ENCODE peak calls at places on chromosomes 6 and 20, in six cellular contexts. One of them, this sample, is unnamed.

GRCh38 chr6:22613695-22614094 is 44.3 kb downstream of the HDGFL1 start:
- DNase-seq in AG08395: peak; percentile 54
- DNase-seq in NCI-H1417: no peak
- DNase-seq in activated T-helper 1 cell treated with anti-CD3 and anti-CD28 coated beads, Interleukin-12 subunit alpha, Interleukin-12 subunit beta, Interleukin-2, Interleukin-4 antibody, amounts not matched to agents 30 ng/mL and 10 ng/mL and 1 ng/mL, durations not matched to agents 14 hours and 24 hours and 36 hours: no peak
- DNase-seq in NCI-H1092 treated with DMSO at 0.1 percent for 48 hours: no peak
- DNase-seq in ureter: no peak
- DNase-seq in this sample: no peak

GRCh38 chr20:45945678-45946148 is 11.2 kb downstream of the PCIF1 start:
- DNase-seq in NCI-H1092 treated with DMSO at 0.1 percent for 48 hours: no peak
- DNase-seq in NCI-H1417: no peak
- DNase-seq in activated T-helper 1 cell treated with anti-CD3 and anti-CD28 coated beads, Interleukin-12 subunit alpha, Interleukin-12 subunit beta, Interleukin-2, Interleukin-4 antibody, amounts not matched to agents 30 ng/mL and 10 ng/mL and 1 ng/mL, durations not matched to agents 14 hours and 24 hours and 36 hours: no peak
- DNase-seq in AG08395: no peak
- DNase-seq in ureter: no peak
- DNase-seq in this sample: no peak

GRCh38 chr6:27591660-27592059 is 118.8 kb upstream of the ZNF184 start:
- DNase-seq in activated T-helper 1 cell treated with anti-CD3 and anti-CD28 coated beads, Interleukin-12 subunit alpha, Interleukin-12 subunit beta, Interleukin-2, Interleukin-4 antibody, amounts not matched to agents 30 ng/mL and 10 ng/mL and 1 ng/mL, durations not matched to agents 14 hours and 24 hours and 36 hours: no peak
- DNase-seq in NCI-H1417: no peak
- DNase-seq in ureter: no peak
- DNase-seq in AG08395: no peak
- DNase-seq in NCI-H1092 treated with DMSO at 0.1 percent for 48 hours: no peak
- DNase-seq in this sample: no peak

GRCh38 chr6:152292595-152292994 is 344.6 kb downstream of the SYNE1 start:
- DNase-seq in AG08395: no peak
- DNase-seq in NCI-H1417: no peak
- DNase-seq in activated T-helper 1 cell treated with anti-CD3 and anti-CD28 coated beads, Interleukin-12 subunit alpha, Interleukin-12 subunit beta, Interleukin-2, Interleukin-4 antibody, amounts not matched to agents 30 ng/mL and 10 ng/mL and 1 ng/mL, durations not matched to agents 14 hours and 24 hours and 36 hours: no peak
- DNase-seq in NCI-H1092 treated with DMSO at 0.1 percent for 48 hours: no peak
- DNase-seq in ureter: no peak
- DNase-seq in this sample: no peak

GRCh38 chr6:5657684-5658429 is 348.9 kb downstream of the NRN1 start:
- DNase-seq in AG08395: peak; percentile 53
- DNase-seq in NCI-H1417: no peak
- DNase-seq in activated T-helper 1 cell treated with anti-CD3 and anti-CD28 coated beads, Interleukin-12 subunit alpha, Interleukin-12 subunit beta, Interleukin-2, Interleukin-4 antibody, amounts not matched to agents 30 ng/mL and 10 ng/mL and 1 ng/mL, durations not matched to agents 14 hours and 24 hours and 36 hours: no peak
- DNase-seq in NCI-H1092 treated with DMSO at 0.1 percent for 48 hours: no peak
- DNase-seq in ureter: no peak
- DNase-seq in this sample: no peak

GRCh38 chr6:127302728-127303675 is 36.3 kb downstream of the RNF146 start:
- DNase-seq in NCI-H1092 treated with DMSO at 0.1 percent for 48 hours: no peak
- DNase-seq in activated T-helper 1 cell treated with anti-CD3 and anti-CD28 coated beads, Interleukin-12 subunit alpha, Interleukin-12 subunit beta, Interleukin-2, Interleukin-4 antibody, amounts not matched to agents 30 ng/mL and 10 ng/mL and 1 ng/mL, durations not matched to agents 14 hours and 24 hours and 36 hours: no peak
- DNase-seq in AG08395: peak; percentile 58
- DNase-seq in ureter: peak; percentile 50
- DNase-seq in NCI-H1417: peak; percentile 32
- DNase-seq in this sample: no peak

GRCh38 chr6:16402501-16402900 is 164.1 kb downstream of the GMPR start:
- DNase-seq in NCI-H1092 treated with DMSO at 0.1 percent for 48 hours: no peak
- DNase-seq in ureter: peak; percentile 55
- DNase-seq in NCI-H1417: no peak
- DNase-seq in AG08395: no peak
- DNase-seq in activated T-helper 1 cell treated with anti-CD3 and anti-CD28 coated beads, Interleukin-12 subunit alpha, Interleukin-12 subunit beta, Interleukin-2, Interleukin-4 antibody, amounts not matched to agents 30 ng/mL and 10 ng/mL and 1 ng/mL, durations not matched to agents 14 hours and 24 hours and 36 hours: no peak
- DNase-seq in this sample: no peak

GRCh38 chr6:10451828-10452509 is 37.1 kb upstream of the TFAP2A start:
- DNase-seq in AG08395: peak; percentile 70
- DNase-seq in activated T-helper 1 cell treated with anti-CD3 and anti-CD28 coated beads, Interleukin-12 subunit alpha, Interleukin-12 subunit beta, Interleukin-2, Interleukin-4 antibody, amounts not matched to agents 30 ng/mL and 10 ng/mL and 1 ng/mL, durations not matched to agents 14 hours and 24 hours and 36 hours: no peak
- DNase-seq in NCI-H1092 treated with DMSO at 0.1 percent for 48 hours: no peak
- DNase-seq in NCI-H1417: no peak
- DNase-seq in ureter: peak; percentile 66
- DNase-seq in this sample: no peak

GRCh38 chr20:62496525-62497218 is 20.9 kb upstream of the GATA5 start:
- DNase-seq in NCI-H1092 treated with DMSO at 0.1 percent for 48 hours: peak; percentile 29
- DNase-seq in ureter: no peak
- DNase-seq in AG08395: no peak
- DNase-seq in activated T-helper 1 cell treated with anti-CD3 and anti-CD28 coated beads, Interleukin-12 subunit alpha, Interleukin-12 subunit beta, Interleukin-2, Interleukin-4 antibody, amounts not matched to agents 30 ng/mL and 10 ng/mL and 1 ng/mL, durations not matched to agents 14 hours and 24 hours and 36 hours: no peak
- DNase-seq in NCI-H1417: no peak
- DNase-seq in this sample: peak; percentile 31

GRCh38 chr6:3356056-3356823 is 97.5 kb downstream of the PSMG4 start:
- DNase-seq in ureter: peak; percentile 72
- DNase-seq in NCI-H1417: peak; percentile 82
- DNase-seq in NCI-H1092 treated with DMSO at 0.1 percent for 48 hours: peak; percentile 29
- DNase-seq in AG08395: peak; percentile 78
- DNase-seq in activated T-helper 1 cell treated with anti-CD3 and anti-CD28 coated beads, Interleukin-12 subunit alpha, Interleukin-12 subunit beta, Interleukin-2, Interleukin-4 antibody, amounts not matched to agents 30 ng/mL and 10 ng/mL and 1 ng/mL, durations not matched to agents 14 hours and 24 hours and 36 hours: peak; percentile 9
- DNase-seq in this sample: peak; percentile 52

GRCh38 chr6:4291453-4292403 is 156.4 kb upstream of the ECI2 start:
- DNase-seq in AG08395: no peak
- DNase-seq in NCI-H1092 treated with DMSO at 0.1 percent for 48 hours: no peak
- DNase-seq in ureter: no peak
- DNase-seq in activated T-helper 1 cell treated with anti-CD3 and anti-CD28 coated beads, Interleukin-12 subunit alpha, Interleukin-12 subunit beta, Interleukin-2, Interleukin-4 antibody, amounts not matched to agents 30 ng/mL and 10 ng/mL and 1 ng/mL, durations not matched to agents 14 hours and 24 hours and 36 hours: no peak
- DNase-seq in NCI-H1417: no peak
- DNase-seq in this sample: no peak

GRCh38 chr6:117025310-117025709 is 148.3 kb downstream of the RFX6 start:
- DNase-seq in activated T-helper 1 cell treated with anti-CD3 and anti-CD28 coated beads, Interleukin-12 subunit alpha, Interleukin-12 subunit beta, Interleukin-2, Interleukin-4 antibody, amounts not matched to agents 30 ng/mL and 10 ng/mL and 1 ng/mL, durations not matched to agents 14 hours and 24 hours and 36 hours: no peak
- DNase-seq in NCI-H1092 treated with DMSO at 0.1 percent for 48 hours: no peak
- DNase-seq in AG08395: no peak
- DNase-seq in ureter: no peak
- DNase-seq in NCI-H1417: no peak
- DNase-seq in this sample: no peak

GRCh38 chr6:135475292-135475886 is 22.2 kb downstream of the AHI1 start:
- DNase-seq in NCI-H1417: no peak
- DNase-seq in NCI-H1092 treated with DMSO at 0.1 percent for 48 hours: no peak
- DNase-seq in ureter: no peak
- DNase-seq in AG08395: peak; percentile 72
- DNase-seq in activated T-helper 1 cell treated with anti-CD3 and anti-CD28 coated beads, Interleukin-12 subunit alpha, Interleukin-12 subunit beta, Interleukin-2, Interleukin-4 antibody, amounts not matched to agents 30 ng/mL and 10 ng/mL and 1 ng/mL, durations not matched to agents 14 hours and 24 hours and 36 hours: no peak
- DNase-seq in this sample: no peak

GRCh38 chr6:64811145-64811544 is 895.9 kb downstream of the EYS start:
- DNase-seq in ureter: no peak
- DNase-seq in NCI-H1417: no peak
- DNase-seq in activated T-helper 1 cell treated with anti-CD3 and anti-CD28 coated beads, Interleukin-12 subunit alpha, Interleukin-12 subunit beta, Interleukin-2, Interleukin-4 antibody, amounts not matched to agents 30 ng/mL and 10 ng/mL and 1 ng/mL, durations not matched to agents 14 hours and 24 hours and 36 hours: no peak
- DNase-seq in NCI-H1092 treated with DMSO at 0.1 percent for 48 hours: no peak
- DNase-seq in AG08395: no peak
- DNase-seq in this sample: no peak

GRCh38 chr20:64229537-64230061 is 25.9 kb upstream of the PCMTD2 start:
- DNase-seq in NCI-H1092 treated with DMSO at 0.1 percent for 48 hours: no peak
- DNase-seq in NCI-H1417: no peak
- DNase-seq in ureter: no peak
- DNase-seq in AG08395: no peak
- DNase-seq in activated T-helper 1 cell treated with anti-CD3 and anti-CD28 coated beads, Interleukin-12 subunit alpha, Interleukin-12 subunit beta, Interleukin-2, Interleukin-4 antibody, amounts not matched to agents 30 ng/mL and 10 ng/mL and 1 ng/mL, durations not matched to agents 14 hours and 24 hours and 36 hours: no peak
- DNase-seq in this sample: no peak

GRCh38 chr6:39214846-39215639 is 14.2 kb downstream of the KCNK5 start:
- DNase-seq in AG08395: no peak
- DNase-seq in activated T-helper 1 cell treated with anti-CD3 and anti-CD28 coated beads, Interleukin-12 subunit alpha, Interleukin-12 subunit beta, Interleukin-2, Interleukin-4 antibody, amounts not matched to agents 30 ng/mL and 10 ng/mL and 1 ng/mL, durations not matched to agents 14 hours and 24 hours and 36 hours: no peak
- DNase-seq in ureter: no peak
- DNase-seq in NCI-H1092 treated with DMSO at 0.1 percent for 48 hours: peak; percentile 24
- DNase-seq in NCI-H1417: no peak
- DNase-seq in this sample: no peak

GRCh38 chr6:161367472-161367871 is 93.6 kb upstream of the AGPAT4 start:
- DNase-seq in activated T-helper 1 cell treated with anti-CD3 and anti-CD28 coated beads, Interleukin-12 subunit alpha, Interleukin-12 subunit beta, Interleukin-2, Interleukin-4 antibody, amounts not matched to agents 30 ng/mL and 10 ng/mL and 1 ng/mL, durations not matched to agents 14 hours and 24 hours and 36 hours: no peak
- DNase-seq in AG08395: no peak
- DNase-seq in NCI-H1417: no peak
- DNase-seq in ureter: no peak
- DNase-seq in NCI-H1092 treated with DMSO at 0.1 percent for 48 hours: no peak
- DNase-seq in this sample: no peak

GRCh38 chr20:41889125-41889870 is 271.1 kb upstream of the CHD6 start:
- DNase-seq in NCI-H1417: peak; percentile 28
- DNase-seq in ureter: no peak
- DNase-seq in activated T-helper 1 cell treated with anti-CD3 and anti-CD28 coated beads, Interleukin-12 subunit alpha, Interleukin-12 subunit beta, Interleukin-2, Interleukin-4 antibody, amounts not matched to agents 30 ng/mL and 10 ng/mL and 1 ng/mL, durations not matched to agents 14 hours and 24 hours and 36 hours: no peak
- DNase-seq in NCI-H1092 treated with DMSO at 0.1 percent for 48 hours: no peak
- DNase-seq in AG08395: no peak
- DNase-seq in this sample: peak; percentile 5

GRCh38 chr20:42366626-42367025 is 748.4 kb upstream of the CHD6 start:
- DNase-seq in AG08395: no peak
- DNase-seq in NCI-H1417: peak; percentile 49
- DNase-seq in NCI-H1092 treated with DMSO at 0.1 percent for 48 hours: peak; percentile 4
- DNase-seq in activated T-helper 1 cell treated with anti-CD3 and anti-CD28 coated beads, Interleukin-12 subunit alpha, Interleukin-12 subunit beta, Interleukin-2, Interleukin-4 antibody, amounts not matched to agents 30 ng/mL and 10 ng/mL and 1 ng/mL, durations not matched to agents 14 hours and 24 hours and 36 hours: no peak
- DNase-seq in ureter: no peak
- DNase-seq in this sample: no peak

GRCh38 chr6:90040931-90041330 is 146.7 kb downstream of the GJA10 start:
- DNase-seq in ureter: no peak
- DNase-seq in activated T-helper 1 cell treated with anti-CD3 and anti-CD28 coated beads, Interleukin-12 subunit alpha, Interleukin-12 subunit beta, Interleukin-2, Interleukin-4 antibody, amounts not matched to agents 30 ng/mL and 10 ng/mL and 1 ng/mL, durations not matched to agents 14 hours and 24 hours and 36 hours: no peak
- DNase-seq in AG08395: no peak
- DNase-seq in NCI-H1092 treated with DMSO at 0.1 percent for 48 hours: no peak
- DNase-seq in NCI-H1417: no peak
- DNase-seq in this sample: no peak

GRCh38 chr6:6689413-6690143 is 101.1 kb downstream of the LY86 start:
- DNase-seq in AG08395: peak; percentile 67
- DNase-seq in NCI-H1092 treated with DMSO at 0.1 percent for 48 hours: no peak
- DNase-seq in NCI-H1417: no peak
- DNase-seq in ureter: no peak
- DNase-seq in activated T-helper 1 cell treated with anti-CD3 and anti-CD28 coated beads, Interleukin-12 subunit alpha, Interleukin-12 subunit beta, Interleukin-2, Interleukin-4 antibody, amounts not matched to agents 30 ng/mL and 10 ng/mL and 1 ng/mL, durations not matched to agents 14 hours and 24 hours and 36 hours: no peak
- DNase-seq in this sample: no peak

GRCh38 chr6:99614430-99615161 is 8.0 kb downstream of the PRDM13 start:
- DNase-seq in NCI-H1092 treated with DMSO at 0.1 percent for 48 hours: peak; percentile 70
- DNase-seq in AG08395: no peak
- DNase-seq in ureter: no peak
- DNase-seq in NCI-H1417: peak; percentile 44
- DNase-seq in activated T-helper 1 cell treated with anti-CD3 and anti-CD28 coated beads, Interleukin-12 subunit alpha, Interleukin-12 subunit beta, Interleukin-2, Interleukin-4 antibody, amounts not matched to agents 30 ng/mL and 10 ng/mL and 1 ng/mL, durations not matched to agents 14 hours and 24 hours and 36 hours: no peak
- DNase-seq in this sample: peak; percentile 51

GRCh38 chr20:39004508-39004907 is 42.4 kb downstream of the DHX35 start:
- DNase-seq in NCI-H1092 treated with DMSO at 0.1 percent for 48 hours: peak; percentile 36
- DNase-seq in NCI-H1417: peak; percentile 73
- DNase-seq in ureter: no peak
- DNase-seq in activated T-helper 1 cell treated with anti-CD3 and anti-CD28 coated beads, Interleukin-12 subunit alpha, Interleukin-12 subunit beta, Interleukin-2, Interleukin-4 antibody, amounts not matched to agents 30 ng/mL and 10 ng/mL and 1 ng/mL, durations not matched to agents 14 hours and 24 hours and 36 hours: no peak
- DNase-seq in AG08395: no peak
- DNase-seq in this sample: peak; percentile 42

GRCh38 chr6:66897576-66897975 is 1190.5 kb upstream of the EYS start:
- DNase-seq in AG08395: no peak
- DNase-seq in NCI-H1417: no peak
- DNase-seq in activated T-helper 1 cell treated with anti-CD3 and anti-CD28 coated beads, Interleukin-12 subunit alpha, Interleukin-12 subunit beta, Interleukin-2, Interleukin-4 antibody, amounts not matched to agents 30 ng/mL and 10 ng/mL and 1 ng/mL, durations not matched to agents 14 hours and 24 hours and 36 hours: no peak
- DNase-seq in ureter: no peak
- DNase-seq in NCI-H1092 treated with DMSO at 0.1 percent for 48 hours: no peak
- DNase-seq in this sample: no peak

GRCh38 chr20:47713941-47714450 is 71.3 kb downstream of the SULF2 start:
- DNase-seq in AG08395: peak; percentile 23
- DNase-seq in activated T-helper 1 cell treated with anti-CD3 and anti-CD28 coated beads, Interleukin-12 subunit alpha, Interleukin-12 subunit beta, Interleukin-2, Interleukin-4 antibody, amounts not matched to agents 30 ng/mL and 10 ng/mL and 1 ng/mL, durations not matched to agents 14 hours and 24 hours and 36 hours: no peak
- DNase-seq in ureter: no peak
- DNase-seq in NCI-H1092 treated with DMSO at 0.1 percent for 48 hours: peak; percentile 71
- DNase-seq in NCI-H1417: no peak
- DNase-seq in this sample: no peak

GRCh38 chr6:149852180-149852579 is 12.0 kb downstream of the LRP11 start:
- DNase-seq in ureter: no peak
- DNase-seq in NCI-H1092 treated with DMSO at 0.1 percent for 48 hours: peak; percentile 5
- DNase-seq in AG08395: no peak
- DNase-seq in activated T-helper 1 cell treated with anti-CD3 and anti-CD28 coated beads, Interleukin-12 subunit alpha, Interleukin-12 subunit beta, Interleukin-2, Interleukin-4 antibody, amounts not matched to agents 30 ng/mL and 10 ng/mL and 1 ng/mL, durations not matched to agents 14 hours and 24 hours and 36 hours: no peak
- DNase-seq in NCI-H1417: peak; percentile 65
- DNase-seq in this sample: no peak

GRCh38 chr20:56515657-56516381 is 8.7 kb upstream of the FAM209A start:
- DNase-seq in AG08395: peak; percentile 19
- DNase-seq in ureter: no peak
- DNase-seq in NCI-H1092 treated with DMSO at 0.1 percent for 48 hours: no peak
- DNase-seq in activated T-helper 1 cell treated with anti-CD3 and anti-CD28 coated beads, Interleukin-12 subunit alpha, Interleukin-12 subunit beta, Interleukin-2, Interleukin-4 antibody, amounts not matched to agents 30 ng/mL and 10 ng/mL and 1 ng/mL, durations not matched to agents 14 hours and 24 hours and 36 hours: no peak
- DNase-seq in NCI-H1417: no peak
- DNase-seq in this sample: no peak

GRCh38 chr20:62935968-62936585 is 1.9 kb upstream of the GID8 start:
- DNase-seq in AG08395: no peak
- DNase-seq in NCI-H1417: no peak
- DNase-seq in ureter: no peak
- DNase-seq in activated T-helper 1 cell treated with anti-CD3 and anti-CD28 coated beads, Interleukin-12 subunit alpha, Interleukin-12 subunit beta, Interleukin-2, Interleukin-4 antibody, amounts not matched to agents 30 ng/mL and 10 ng/mL and 1 ng/mL, durations not matched to agents 14 hours and 24 hours and 36 hours: no peak
- DNase-seq in NCI-H1092 treated with DMSO at 0.1 percent for 48 hours: no peak
- DNase-seq in this sample: no peak

GRCh38 chr20:43844778-43845614 is 69.7 kb upstream of the TOX2 start:
- DNase-seq in AG08395: peak; percentile 96
- DNase-seq in NCI-H1417: peak; percentile 24
- DNase-seq in activated T-helper 1 cell treated with anti-CD3 and anti-CD28 coated beads, Interleukin-12 subunit alpha, Interleukin-12 subunit beta, Interleukin-2, Interleukin-4 antibody, amounts not matched to agents 30 ng/mL and 10 ng/mL and 1 ng/mL, durations not matched to agents 14 hours and 24 hours and 36 hours: no peak
- DNase-seq in NCI-H1092 treated with DMSO at 0.1 percent for 48 hours: no peak
- DNase-seq in ureter: peak; percentile 17
- DNase-seq in this sample: no peak

GRCh38 chr6:147040041-147040440 is 164.2 kb upstream of the STXBP5 start:
- DNase-seq in NCI-H1092 treated with DMSO at 0.1 percent for 48 hours: no peak
- DNase-seq in AG08395: peak; percentile 35
- DNase-seq in ureter: no peak
- DNase-seq in NCI-H1417: no peak
- DNase-seq in activated T-helper 1 cell treated with anti-CD3 and anti-CD28 coated beads, Interleukin-12 subunit alpha, Interleukin-12 subunit beta, Interleukin-2, Interleukin-4 antibody, amounts not matched to agents 30 ng/mL and 10 ng/mL and 1 ng/mL, durations not matched to agents 14 hours and 24 hours and 36 hours: no peak
- DNase-seq in this sample: no peak

GRCh38 chr6:9044426-9044825 is 609.1 kb upstream of the SLC35B3 start:
- DNase-seq in activated T-helper 1 cell treated with anti-CD3 and anti-CD28 coated beads, Interleukin-12 subunit alpha, Interleukin-12 subunit beta, Interleukin-2, Interleukin-4 antibody, amounts not matched to agents 30 ng/mL and 10 ng/mL and 1 ng/mL, durations not matched to agents 14 hours and 24 hours and 36 hours: no peak
- DNase-seq in AG08395: no peak
- DNase-seq in NCI-H1417: no peak
- DNase-seq in NCI-H1092 treated with DMSO at 0.1 percent for 48 hours: no peak
- DNase-seq in ureter: no peak
- DNase-seq in this sample: no peak

GRCh38 chr6:13357551-13358075 is 29.3 kb upstream of the TBC1D7 start:
- DNase-seq in activated T-helper 1 cell treated with anti-CD3 and anti-CD28 coated beads, Interleukin-12 subunit alpha, Interleukin-12 subunit beta, Interleukin-2, Interleukin-4 antibody, amounts not matched to agents 30 ng/mL and 10 ng/mL and 1 ng/mL, durations not matched to agents 14 hours and 24 hours and 36 hours: no peak
- DNase-seq in ureter: no peak
- DNase-seq in NCI-H1417: no peak
- DNase-seq in NCI-H1092 treated with DMSO at 0.1 percent for 48 hours: no peak
- DNase-seq in AG08395: peak; percentile 35
- DNase-seq in this sample: no peak

GRCh38 chr6:13194852-13195251 is 133.5 kb downstream of the TBC1D7 start:
- DNase-seq in activated T-helper 1 cell treated with anti-CD3 and anti-CD28 coated beads, Interleukin-12 subunit alpha, Interleukin-12 subunit beta, Interleukin-2, Interleukin-4 antibody, amounts not matched to agents 30 ng/mL and 10 ng/mL and 1 ng/mL, durations not matched to agents 14 hours and 24 hours and 36 hours: no peak
- DNase-seq in ureter: peak; percentile 54
- DNase-seq in NCI-H1092 treated with DMSO at 0.1 percent for 48 hours: no peak
- DNase-seq in NCI-H1417: peak; percentile 7
- DNase-seq in AG08395: peak; percentile 81
- DNase-seq in this sample: no peak

GRCh38 chr20:1818247-1818840 is 76.9 kb upstream of the SIRPA start:
- DNase-seq in NCI-H1092 treated with DMSO at 0.1 percent for 48 hours: no peak
- DNase-seq in NCI-H1417: no peak
- DNase-seq in activated T-helper 1 cell treated with anti-CD3 and anti-CD28 coated beads, Interleukin-12 subunit alpha, Interleukin-12 subunit beta, Interleukin-2, Interleukin-4 antibody, amounts not matched to agents 30 ng/mL and 10 ng/mL and 1 ng/mL, durations not matched to agents 14 hours and 24 hours and 36 hours: no peak
- DNase-seq in ureter: no peak
- DNase-seq in AG08395: no peak
- DNase-seq in this sample: no peak